ENCODE peak calls at places on chromosomes 11 and 22, in eight cellular contexts. One of them, this sample, is unnamed. For H3K4me1, the result is how much of the 10 kb centered on the place peaks cover.

GRCh38 chr22:48979482-48979881 is 848.2 kb downstream of the BRD1 start:
- DNase-seq in mucosa of descending colon: no peak
- DNase-seq in body of pancreas: no peak
- DNase-seq in aorta: no peak
- DNase-seq in neuronal stem cell: no peak
- DNase-seq in uterus: no peak
- DNase-seq in heart right ventricle: no peak
- DNase-seq in CD8-positive, alpha-beta memory T cell: no peak
- DNase-seq in this sample: no peak

GRCh38 chr11:104776501-104777170 is 121.6 kb downstream of the CASP12 start:
- DNase-seq in mucosa of descending colon: no peak
- DNase-seq in CD8-positive, alpha-beta memory T cell: no peak
- DNase-seq in neuronal stem cell: no peak
- DNase-seq in uterus: no peak
- DNase-seq in heart right ventricle: no peak
- DNase-seq in aorta: no peak
- DNase-seq in body of pancreas: no peak
- DNase-seq in this sample: no peak

GRCh38 chr11:122131126-122131525 is 15.1 kb upstream of the BLID start:
- DNase-seq in mucosa of descending colon: no peak
- DNase-seq in body of pancreas: no peak
- DNase-seq in uterus: no peak
- DNase-seq in aorta: no peak
- DNase-seq in neuronal stem cell: no peak
- DNase-seq in CD8-positive, alpha-beta memory T cell: no peak
- DNase-seq in heart right ventricle: no peak
- DNase-seq in this sample: no peak

GRCh38 chr22:17086301-17086700 is 1.5 kb downstream of the IL17RA start:
- DNase-seq in uterus: no peak
- DNase-seq in CD8-positive, alpha-beta memory T cell: no peak
- DNase-seq in body of pancreas: no peak
- DNase-seq in mucosa of descending colon: no peak
- DNase-seq in neuronal stem cell: no peak
- DNase-seq in aorta: peak
- DNase-seq in heart right ventricle: no peak
- DNase-seq in this sample: no peak

GRCh38 chr11:74895340-74896116 is 53.4 kb downstream of the XRRA1 start:
- DNase-seq in neuronal stem cell: no peak
- DNase-seq in body of pancreas: no peak
- DNase-seq in aorta: no peak
- DNase-seq in uterus: no peak
- DNase-seq in CD8-positive, alpha-beta memory T cell: no peak
- DNase-seq in heart right ventricle: no peak
- DNase-seq in mucosa of descending colon: no peak
- DNase-seq in this sample: no peak

GRCh38 chr11:85406841-85407240 is 220.3 kb downstream of the DLG2 start:
- DNase-seq in uterus: no peak
- DNase-seq in aorta: no peak
- DNase-seq in heart right ventricle: no peak
- DNase-seq in CD8-positive, alpha-beta memory T cell: no peak
- DNase-seq in neuronal stem cell: no peak
- DNase-seq in mucosa of descending colon: no peak
- DNase-seq in body of pancreas: no peak
- DNase-seq in this sample: no peak

GRCh38 chr22:49861642-49862407 is 8.2 kb downstream of the ZBED4 start:
- DNase-seq in mucosa of descending colon: no peak
- DNase-seq in aorta: peak
- DNase-seq in body of pancreas: no peak
- DNase-seq in heart right ventricle: no peak
- DNase-seq in uterus: no peak
- DNase-seq in neuronal stem cell: no peak
- DNase-seq in CD8-positive, alpha-beta memory T cell: no peak
- DNase-seq in this sample: no peak

GRCh38 chr11:90476442-90477007 is 253.7 kb upstream of the CHORDC1 start:
- DNase-seq in uterus: no peak
- DNase-seq in heart right ventricle: no peak
- DNase-seq in body of pancreas: peak
- DNase-seq in CD8-positive, alpha-beta memory T cell: no peak
- DNase-seq in mucosa of descending colon: no peak
- DNase-seq in neuronal stem cell: peak
- DNase-seq in aorta: no peak
- DNase-seq in this sample: no peak

GRCh38 chr11:4665424-4665823 is 21.6 kb downstream of the OR51E1 start:
- DNase-seq in aorta: no peak
- DNase-seq in mucosa of descending colon: no peak
- DNase-seq in CD8-positive, alpha-beta memory T cell: no peak
- DNase-seq in uterus: no peak
- DNase-seq in body of pancreas: no peak
- DNase-seq in neuronal stem cell: no peak
- DNase-seq in heart right ventricle: no peak
- DNase-seq in this sample: no peak

GRCh38 chr11:44016129-44016528 is 31.7 kb upstream of the ACCSL start:
- DNase-seq in neuronal stem cell: no peak
- DNase-seq in heart right ventricle: peak
- DNase-seq in mucosa of descending colon: no peak
- DNase-seq in CD8-positive, alpha-beta memory T cell: no peak
- DNase-seq in body of pancreas: peak
- DNase-seq in uterus: peak
- DNase-seq in aorta: peak
- DNase-seq in this sample: no peak

GRCh38 chr22:19352217-19352616 is 60.7 kb upstream of the CLTCL1 start:
- DNase-seq in body of pancreas: no peak
- DNase-seq in uterus: no peak
- DNase-seq in CD8-positive, alpha-beta memory T cell: no peak
- DNase-seq in neuronal stem cell: no peak
- DNase-seq in mucosa of descending colon: no peak
- DNase-seq in aorta: no peak
- DNase-seq in heart right ventricle: no peak
- DNase-seq in this sample: no peak

GRCh38 chr11:67301951-67302516 is 1.3 kb upstream of the SSH3 start:
- DNase-seq in aorta: peak
- DNase-seq in neuronal stem cell: no peak
- DNase-seq in uterus: no peak
- DNase-seq in mucosa of descending colon: peak
- DNase-seq in heart right ventricle: peak
- DNase-seq in body of pancreas: peak
- DNase-seq in CD8-positive, alpha-beta memory T cell: no peak
- DNase-seq in this sample: no peak

GRCh38 chr11:124640660-124641059 is 18.0 kb downstream of the TBRG1 start:
- DNase-seq in neuronal stem cell: no peak
- DNase-seq in mucosa of descending colon: no peak
- DNase-seq in uterus: no peak
- DNase-seq in CD8-positive, alpha-beta memory T cell: no peak
- DNase-seq in heart right ventricle: no peak
- DNase-seq in body of pancreas: no peak
- DNase-seq in aorta: no peak
- DNase-seq in this sample: no peak

GRCh38 chr11:36976740-36977139 is 378.7 kb upstream of the RAG2 start:
- DNase-seq in body of pancreas: no peak
- DNase-seq in neuronal stem cell: no peak
- DNase-seq in mucosa of descending colon: no peak
- DNase-seq in aorta: no peak
- DNase-seq in CD8-positive, alpha-beta memory T cell: no peak
- DNase-seq in uterus: no peak
- DNase-seq in heart right ventricle: peak
- DNase-seq in this sample: no peak

GRCh38 chr11:76259299-76259908 is 53.1 kb upstream of the WNT11 start:
- DNase-seq in aorta: no peak
- DNase-seq in neuronal stem cell: no peak
- DNase-seq in CD8-positive, alpha-beta memory T cell: no peak
- DNase-seq in mucosa of descending colon: no peak
- DNase-seq in body of pancreas: no peak
- DNase-seq in heart right ventricle: no peak
- DNase-seq in uterus: no peak
- DNase-seq in this sample: no peak

GRCh38 chr11:1877211-1878133 is 14.2 kb downstream of the PRR33 start:
- DNase-seq in uterus: peak
- DNase-seq in mucosa of descending colon: peak
- DNase-seq in CD8-positive, alpha-beta memory T cell: no peak
- DNase-seq in aorta: peak
- DNase-seq in body of pancreas: peak
- DNase-seq in heart right ventricle: peak
- DNase-seq in neuronal stem cell: no peak
- DNase-seq in this sample: no peak

GRCh38 chr11:96143016-96143670 is 199.9 kb downstream of the MAML2 start:
- DNase-seq in neuronal stem cell: peak
- DNase-seq in heart right ventricle: no peak
- DNase-seq in aorta: no peak
- DNase-seq in CD8-positive, alpha-beta memory T cell: no peak
- DNase-seq in mucosa of descending colon: no peak
- DNase-seq in body of pancreas: no peak
- DNase-seq in uterus: no peak
- DNase-seq in this sample: no peak

GRCh38 chr11:128626913-128627665 is 39.7 kb upstream of the ETS1 start:
- DNase-seq in aorta: no peak
- DNase-seq in heart right ventricle: no peak
- DNase-seq in neuronal stem cell: no peak
- DNase-seq in body of pancreas: no peak
- DNase-seq in CD8-positive, alpha-beta memory T cell: no peak
- DNase-seq in uterus: no peak
- DNase-seq in mucosa of descending colon: no peak
- DNase-seq in this sample: no peak

GRCh38 chr11:128624269-128625170 is 37.2 kb upstream of the ETS1 start:
- DNase-seq in uterus: no peak
- DNase-seq in neuronal stem cell: no peak
- DNase-seq in body of pancreas: peak
- DNase-seq in heart right ventricle: no peak
- DNase-seq in aorta: no peak
- DNase-seq in mucosa of descending colon: peak
- DNase-seq in CD8-positive, alpha-beta memory T cell: peak
- DNase-seq in this sample: peak

GRCh38 chr11:128625316-128625715 is 38.0 kb upstream of the ETS1 start:
- DNase-seq in mucosa of descending colon: no peak
- DNase-seq in aorta: no peak
- DNase-seq in CD8-positive, alpha-beta memory T cell: no peak
- DNase-seq in neuronal stem cell: no peak
- DNase-seq in body of pancreas: no peak
- DNase-seq in heart right ventricle: no peak
- DNase-seq in uterus: no peak
- DNase-seq in this sample: no peak

GRCh38 chr11:128627666-128628342 is 40.4 kb upstream of the ETS1 start:
- DNase-seq in heart right ventricle: no peak
- DNase-seq in aorta: no peak
- DNase-seq in body of pancreas: no peak
- DNase-seq in mucosa of descending colon: no peak
- DNase-seq in neuronal stem cell: no peak
- DNase-seq in CD8-positive, alpha-beta memory T cell: no peak
- DNase-seq in uterus: no peak
- DNase-seq in this sample: no peak

DNA sequence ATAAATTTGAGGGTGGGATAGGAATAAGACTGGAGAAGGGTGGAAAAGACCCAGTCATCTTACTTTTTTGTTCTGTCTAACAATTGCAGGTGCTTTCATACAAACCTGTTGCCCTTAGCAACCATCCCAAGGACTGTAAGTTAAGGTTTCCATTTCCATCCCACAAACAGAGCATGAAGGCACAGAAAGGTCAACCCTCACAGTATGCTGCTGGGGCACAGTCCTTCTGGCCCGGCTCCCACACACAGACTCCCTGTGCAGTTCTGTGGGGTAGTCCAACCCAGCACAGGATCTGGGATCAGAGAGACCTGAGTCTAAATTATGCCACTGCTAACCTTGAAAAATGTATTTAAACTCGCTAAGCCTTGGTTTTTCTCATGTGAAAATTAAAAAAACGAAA is 38.4 kb upstream of the ETS1 start:
- DNase-seq in aorta: no peak
- DNase-seq in CD8-positive, alpha-beta memory T cell: no peak
- DNase-seq in mucosa of descending colon: no peak
- DNase-seq in heart right ventricle: no peak
- DNase-seq in uterus: no peak
- DNase-seq in neuronal stem cell: no peak
- DNase-seq in body of pancreas: no peak
- DNase-seq in this sample: no peak
- H3K4me1 ChIP-seq in aorta: under half
- H3K4me1 ChIP-seq in CD8-positive, alpha-beta memory T cell: half or more
- H3K4me1 ChIP-seq in mucosa of descending colon: under half
- H3K4me1 ChIP-seq in heart right ventricle: half or more
- H3K4me1 ChIP-seq in uterus: under half
- H3K4me1 ChIP-seq in neuronal stem cell: under half
- H3K4me1 ChIP-seq in body of pancreas: under half
- H3K4me1 ChIP-seq in this sample: half or more

GRCh38 chr11:86592659-86593451 is 79.6 kb downstream of the ME3 start:
- DNase-seq in uterus: peak
- DNase-seq in neuronal stem cell: no peak
- DNase-seq in mucosa of descending colon: peak
- DNase-seq in CD8-positive, alpha-beta memory T cell: peak
- DNase-seq in aorta: no peak
- DNase-seq in body of pancreas: peak
- DNase-seq in heart right ventricle: no peak
- DNase-seq in this sample: peak
- H3K4me1 ChIP-seq in uterus: under half
- H3K4me1 ChIP-seq in neuronal stem cell: half or more
- H3K4me1 ChIP-seq in mucosa of descending colon: under half
- H3K4me1 ChIP-seq in CD8-positive, alpha-beta memory T cell: under half
- H3K4me1 ChIP-seq in aorta: under half
- H3K4me1 ChIP-seq in body of pancreas: under half
- H3K4me1 ChIP-seq in heart right ventricle: half or more
- H3K4me1 ChIP-seq in this sample: under half

GRCh38 chr11:126362879-126363655 is 7.6 kb downstream of the ST3GAL4 start:
- DNase-seq in uterus: peak
- DNase-seq in mucosa of descending colon: peak
- DNase-seq in heart right ventricle: no peak
- DNase-seq in body of pancreas: no peak
- DNase-seq in aorta: peak
- DNase-seq in CD8-positive, alpha-beta memory T cell: no peak
- DNase-seq in neuronal stem cell: no peak
- DNase-seq in this sample: no peak
- H3K4me1 ChIP-seq in uterus: under half
- H3K4me1 ChIP-seq in mucosa of descending colon: under half
- H3K4me1 ChIP-seq in heart right ventricle: half or more
- H3K4me1 ChIP-seq in body of pancreas: under half
- H3K4me1 ChIP-seq in aorta: under half
- H3K4me1 ChIP-seq in CD8-positive, alpha-beta memory T cell: under half
- H3K4me1 ChIP-seq in neuronal stem cell: under half
- H3K4me1 ChIP-seq in this sample: under half

DNA sequence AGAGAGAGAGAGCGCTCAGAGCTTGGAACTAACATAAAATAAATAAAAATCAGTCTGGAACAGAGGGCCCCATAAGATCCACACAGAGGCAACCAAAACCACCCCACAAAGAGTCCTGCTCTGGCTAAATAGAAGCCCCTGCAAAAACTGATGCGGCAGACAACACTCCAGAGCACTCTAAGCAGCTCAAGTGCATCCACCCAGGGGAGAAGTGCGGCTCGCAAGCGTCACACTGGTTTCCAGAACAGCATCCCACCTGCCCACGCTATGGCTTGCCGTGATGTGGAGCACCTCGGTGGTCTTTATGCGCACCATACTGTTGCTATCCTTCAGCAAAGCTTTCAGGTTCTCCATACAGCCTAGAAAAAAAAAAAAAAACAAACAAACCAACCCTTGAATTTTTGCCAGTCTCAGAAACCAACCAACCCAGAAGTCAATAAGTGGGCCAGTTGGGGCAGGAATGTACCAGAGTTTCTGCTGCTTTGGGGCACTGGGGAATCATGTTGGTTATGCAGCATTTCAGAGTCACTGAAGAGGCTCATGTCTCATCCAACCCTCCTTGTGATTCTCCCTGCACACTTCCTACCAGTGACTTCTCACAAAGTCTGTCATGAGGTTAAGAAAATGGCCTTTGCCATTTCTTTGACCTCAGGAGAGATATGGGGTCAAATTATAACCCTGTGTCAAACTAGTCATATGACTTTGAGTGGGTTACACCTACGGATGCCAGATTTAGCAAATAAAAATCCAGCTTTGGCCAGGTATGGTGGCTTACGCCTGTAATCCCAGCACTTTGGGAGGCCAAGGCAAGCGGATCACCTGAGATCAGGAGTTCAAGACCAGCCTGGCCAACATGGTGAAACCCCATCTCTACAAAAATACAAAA is 3.0 kb downstream of the RSPH14 start:
- DNase-seq in uterus: no peak
- DNase-seq in CD8-positive, alpha-beta memory T cell: no peak
- DNase-seq in heart right ventricle: no peak
- DNase-seq in aorta: no peak
- DNase-seq in neuronal stem cell: no peak
- DNase-seq in body of pancreas: no peak
- DNase-seq in mucosa of descending colon: no peak
- DNase-seq in this sample: no peak
- H3K4me1 ChIP-seq in uterus: under half
- H3K4me1 ChIP-seq in CD8-positive, alpha-beta memory T cell: half or more
- H3K4me1 ChIP-seq in heart right ventricle: under half
- H3K4me1 ChIP-seq in aorta: under half
- H3K4me1 ChIP-seq in neuronal stem cell: under half
- H3K4me1 ChIP-seq in body of pancreas: under half
- H3K4me1 ChIP-seq in mucosa of descending colon: under half
- H3K4me1 ChIP-seq in this sample: under half